ENCODE peak calls at places on chromosomes 12 and 14, in six cellular contexts. C is CD8-positive, alpha-beta T cell; K is stomach; I is testis; T is upper lobe of right lung; Z is dorsolateral prefrontal cortex. O is an unnamed sample.

GRCh38 chr12:6764011-6764828 is 1.9 kb upstream of the PTMS start:
- DNase-seq in T (peak), C (peak), I (peak), Z (peak), K (peak), O (peak)

GRCh38 chr14:50425816-50426215 is 29.1 kb upstream of the CDKL1 start:
- DNase-seq in T (no peak), K (no peak), Z (no peak), C (no peak), I (no peak), O (no peak)

GRCh38 chr12:94545937-94546771 is 86.5 kb upstream of the CEP83 start:
- DNase-seq in I (peak), K (peak), C (no peak), Z (no peak), T (no peak), O (no peak)

GRCh38 chr14:22184157-22185025 is 404.6 kb downstream of the DAD1 start:
- DNase-seq in T (no peak), Z (no peak), K (no peak), I (no peak), C (no peak), O (no peak)

GRCh38 chr12:95674631-95675030 is 115.9 kb downstream of the NTN4 start:
- DNase-seq in K (no peak), C (no peak), I (no peak), T (no peak), Z (no peak), O (no peak)

GRCh38 chr12:46110220-46110700 is 119.9 kb upstream of the SCAF11 start:
- DNase-seq in Z (no peak), C (no peak), K (peak), T (no peak), I (no peak), O (no peak)

GRCh38 chr12:88575361-88575959 is 4.8 kb downstream of the KITLG start:
- DNase-seq in K (no peak), C (no peak), I (no peak), Z (no peak), T (no peak), O (no peak)

GRCh38 chr12:94536040-94536965 is 76.6 kb upstream of the CEP83 start:
- DNase-seq in C (no peak), K (no peak), Z (no peak), I (no peak), T (no peak), O (no peak)

GRCh38 chr12:2354151-2354991 is 301.6 kb downstream of the CACNA1C start:
- DNase-seq in K (no peak), I (no peak), Z (no peak), C (no peak), T (no peak), O (peak)

GRCh38 chr12:108839011-108839889 is 18.1 kb downstream of the SSH1 start:
- DNase-seq in K (no peak), Z (no peak), T (peak), C (no peak), I (peak), O (peak)

GRCh38 chr14:28763914-28764848 is 2.4 kb upstream of the FOXG1 start:
- DNase-seq in I (no peak), Z (no peak), C (no peak), T (no peak), K (no peak), O (no peak)

GRCh38 chr14:44988694-44989093 is 26.7 kb downstream of the TOGARAM1 start:
- DNase-seq in K (no peak), T (no peak), I (no peak), Z (no peak), C (no peak), O (no peak)
- H3K4me3 ChIP-seq in K (no peak), T (no peak), I (no peak), Z (no peak), C (no peak), O (no peak)

GRCh38 chr14:59189822-59190368 is 1.4 kb downstream of the DAAM1 start:
- DNase-seq in K (peak), Z (peak), C (peak), T (peak), I (peak), O (peak)

GRCh38 chr14:59187802-59188460 is 536 bp upstream of the DAAM1 start:
- DNase-seq in I (peak), C (peak), Z (peak), T (no peak), K (no peak), O (peak)

GRCh38 chr14:59188461-59189280 is at the start of gene DAAM1:
- DNase-seq in C (peak), I (peak), T (peak), K (peak), Z (peak), O (peak)

GRCh38 chr14:59189281-59189821 is 884 bp downstream of the DAAM1 start:
- DNase-seq in K (no peak), T (peak), Z (peak), C (no peak), I (peak), O (peak)

GRCh38 chr14:59190372-59190771 is 1.9 kb downstream of the DAAM1 start:
- DNase-seq in C (no peak), I (peak), Z (no peak), K (no peak), T (no peak), O (no peak)
- TF ChIP-seq CTCF in C (no peak), I (no peak), Z (no peak), K (no peak), T (no peak), O (no peak)

GRCh38 chr14:101120636-101121398 is 217.3 kb upstream of the RTL1 start:
- DNase-seq in K (peak), I (peak), C (no peak), T (peak), Z (no peak), O (peak)

GRCh38 chr14:101122114-101122854 is 218.8 kb upstream of the RTL1 start:
- DNase-seq in K (peak), T (no peak), I (no peak), Z (no peak), C (no peak), O (no peak)

GRCh38 chr14:101118746-101119610 is 215.5 kb upstream of the RTL1 start:
- DNase-seq in Z (no peak), T (peak), C (no peak), K (peak), I (peak), O (peak)

GRCh38 chr14:101121399-101122113 is 218.0 kb upstream of the RTL1 start:
- DNase-seq in I (no peak), Z (no peak), T (no peak), C (no peak), K (peak), O (peak)

GRCh38 chr14:101119830-101120571 is 216.5 kb upstream of the RTL1 start:
- DNase-seq in C (no peak), T (no peak), I (peak), Z (no peak), K (peak), O (peak)
- H3K27ac ChIP-seq in C (no peak), T (peak), I (peak), Z (no peak), K (no peak), O (peak)

DNA sequence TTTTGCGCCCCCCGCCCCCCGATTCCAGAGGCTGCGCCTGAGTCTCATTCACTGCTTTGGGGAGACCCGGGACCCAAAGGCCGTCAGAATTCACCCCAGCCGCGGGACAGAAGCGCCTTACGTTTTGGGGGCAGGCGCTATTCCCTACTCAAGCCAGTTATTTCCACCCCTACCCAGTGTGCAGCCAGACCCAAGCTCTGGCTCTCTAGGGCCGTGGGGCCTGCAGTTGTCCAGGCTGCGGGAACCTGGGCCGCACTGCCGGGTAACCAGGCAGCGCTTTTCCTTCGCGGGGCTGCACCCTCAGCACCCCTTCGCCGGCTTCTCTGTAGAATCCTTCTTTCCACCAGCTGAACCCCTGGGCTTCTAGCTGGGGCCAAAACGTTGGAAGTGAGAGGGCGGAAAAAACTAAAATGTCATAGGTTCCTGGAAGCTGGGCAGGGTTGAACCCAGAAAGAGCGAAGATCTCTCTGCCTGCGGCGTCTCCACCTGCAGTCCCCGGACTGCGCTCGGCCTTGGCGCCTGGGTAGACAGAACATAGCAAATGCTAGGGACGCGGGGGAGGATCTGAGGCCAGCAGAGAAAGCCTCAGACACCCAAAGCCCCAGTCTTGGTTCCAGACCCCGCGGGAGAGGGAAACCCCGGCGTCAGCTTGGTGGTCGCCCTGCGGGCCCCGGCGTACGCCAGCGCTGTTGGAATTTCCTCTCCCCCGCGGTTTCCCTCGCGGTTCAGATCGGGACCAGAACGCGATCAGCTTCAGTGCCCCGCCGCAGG is 18.4 kb downstream of the TBX3 start:
- DNase-seq in Z (no peak), T (no peak), I (peak), K (no peak), C (no peak), O (no peak)
- H3K4me3 ChIP-seq in Z (no peak), T (no peak), I (peak), K (no peak), C (no peak), O (no peak)

DNA sequence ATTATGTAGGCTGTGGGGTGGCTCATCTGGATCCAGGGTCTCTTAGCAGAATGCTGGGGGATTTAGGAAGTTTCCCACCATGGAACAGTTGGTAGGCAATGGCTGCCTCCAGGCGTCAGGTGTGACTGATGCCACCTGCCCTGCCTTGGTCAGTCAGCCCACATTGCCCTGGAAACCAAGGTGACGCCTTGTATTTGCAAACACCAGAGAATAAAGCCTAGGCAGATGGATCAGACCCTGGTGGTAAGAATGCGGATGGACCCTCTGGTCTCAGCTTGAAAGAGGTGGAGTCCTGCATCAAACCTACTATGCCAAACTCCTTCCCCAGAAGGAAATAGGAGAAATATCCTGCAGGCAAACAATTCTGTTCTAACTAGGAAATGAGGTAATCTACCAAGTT is 38.2 kb downstream of the NCKAP5L start:
- DNase-seq in K (no peak), I (no peak), C (no peak), Z (no peak), T (no peak), O (peak)
- TF ChIP-seq CTCF in K (no peak), I (no peak), C (no peak), Z (no peak), T (no peak), O (no peak)

GRCh38 chr14:103818422-103818821 is 29.0 kb downstream of the PPP1R13B start:
- DNase-seq in I (no peak), K (no peak), T (no peak), C (no peak), Z (no peak), O (no peak)

GRCh38 chr14:103818870-103819269 is 28.5 kb downstream of the PPP1R13B start:
- DNase-seq in Z (no peak), I (no peak), K (no peak), T (no peak), C (no peak), O (no peak)

GRCh38 chr14:103820382-103820781 is 27.0 kb downstream of the PPP1R13B start:
- DNase-seq in I (no peak), C (no peak), Z (no peak), K (no peak), T (no peak), O (no peak)

GRCh38 chr14:103820908-103821307 is 26.5 kb downstream of the PPP1R13B start:
- DNase-seq in T (no peak), K (no peak), Z (no peak), I (no peak), C (no peak), O (no peak)

GRCh38 chr14:103819503-103820307 is 27.7 kb downstream of the PPP1R13B start:
- DNase-seq in K (peak), I (peak), C (no peak), Z (no peak), T (peak), O (no peak)
- H3K27ac ChIP-seq in K (peak), I (peak), C (no peak), Z (no peak), T (peak), O (peak)